ENCODE peak calls at places on chromosomes 11 and 22, in seven cellular contexts. One of them, this sample, is unnamed.

GRCh38 chr11:113242767-113243397 is 71.5 kb upstream of the TTC12 start:
- DNase-seq in amygdala: peak; percentile 78
- DNase-seq in RWPE1: no peak
- DNase-seq in iris pigment epithelial cell: peak; percentile 89
- DNase-seq in NCI-H2029 treated with DMSO at 0.1 percent for 48 hours: no peak
- DNase-seq in GM04503: peak; percentile 31
- DNase-seq in WTC11: no peak
- DNase-seq in this sample: peak; percentile 7

GRCh38 chr11:44380009-44380313 is 70.0 kb upstream of the ALX4 start:
- DNase-seq in amygdala: no peak
- DNase-seq in RWPE1: no peak
- DNase-seq in iris pigment epithelial cell: no peak
- DNase-seq in NCI-H2029 treated with DMSO at 0.1 percent for 48 hours: no peak
- DNase-seq in GM04503: no peak
- DNase-seq in WTC11: no peak
- DNase-seq in this sample: no peak

GRCh38 chr11:102361100-102362021 is 14.3 kb downstream of the BIRC2 start:
- DNase-seq in amygdala: no peak
- DNase-seq in RWPE1: no peak
- DNase-seq in iris pigment epithelial cell: peak; percentile 7
- DNase-seq in NCI-H2029 treated with DMSO at 0.1 percent for 48 hours: no peak
- DNase-seq in GM04503: peak; percentile 12
- DNase-seq in WTC11: no peak
- DNase-seq in this sample: no peak

GRCh38 chr11:11706022-11706421 is 84.2 kb upstream of the GALNT18 start:
- DNase-seq in amygdala: no peak
- DNase-seq in RWPE1: peak; percentile 53
- DNase-seq in iris pigment epithelial cell: no peak
- DNase-seq in NCI-H2029 treated with DMSO at 0.1 percent for 48 hours: no peak
- DNase-seq in GM04503: no peak
- DNase-seq in WTC11: no peak
- DNase-seq in this sample: no peak

GRCh38 chr11:62876712-62877111 is 4.0 kb upstream of the SLC3A2 start:
- DNase-seq in amygdala: no peak
- DNase-seq in RWPE1: no peak
- DNase-seq in iris pigment epithelial cell: no peak
- DNase-seq in NCI-H2029 treated with DMSO at 0.1 percent for 48 hours: no peak
- DNase-seq in GM04503: no peak
- DNase-seq in WTC11: no peak
- DNase-seq in this sample: no peak

GRCh38 chr11:45021692-45022130 is 71.0 kb upstream of the TP53I11 start:
- DNase-seq in amygdala: peak; percentile 16
- DNase-seq in RWPE1: no peak
- DNase-seq in iris pigment epithelial cell: peak; percentile 7
- DNase-seq in NCI-H2029 treated with DMSO at 0.1 percent for 48 hours: peak; percentile 19
- DNase-seq in GM04503: peak; percentile 59
- DNase-seq in WTC11: peak; percentile 40
- DNase-seq in this sample: no peak

GRCh38 chr11:75103380-75104026 is 6.8 kb upstream of the OR2AT4 start:
- DNase-seq in amygdala: no peak
- DNase-seq in RWPE1: peak; percentile 12
- DNase-seq in iris pigment epithelial cell: peak; percentile 53
- DNase-seq in NCI-H2029 treated with DMSO at 0.1 percent for 48 hours: no peak
- DNase-seq in GM04503: peak; percentile 47
- DNase-seq in WTC11: no peak
- DNase-seq in this sample: no peak

GRCh38 chr11:34977039-34977906 is 60.9 kb downstream of the PDHX start:
- DNase-seq in amygdala: no peak
- DNase-seq in RWPE1: peak; percentile 72
- DNase-seq in iris pigment epithelial cell: peak; percentile 86
- DNase-seq in NCI-H2029 treated with DMSO at 0.1 percent for 48 hours: no peak
- DNase-seq in GM04503: peak; percentile 37
- DNase-seq in WTC11: no peak
- DNase-seq in this sample: no peak

GRCh38 chr11:70448983-70449567 is 50.7 kb downstream of the CTTN start:
- DNase-seq in amygdala: no peak
- DNase-seq in RWPE1: no peak
- DNase-seq in iris pigment epithelial cell: no peak
- DNase-seq in NCI-H2029 treated with DMSO at 0.1 percent for 48 hours: no peak
- DNase-seq in GM04503: no peak
- DNase-seq in WTC11: peak; percentile 49
- DNase-seq in this sample: no peak

GRCh38 chr11:41309111-41309522 is 150.3 kb downstream of the LRRC4C start:
- DNase-seq in amygdala: no peak
- DNase-seq in RWPE1: no peak
- DNase-seq in iris pigment epithelial cell: no peak
- DNase-seq in NCI-H2029 treated with DMSO at 0.1 percent for 48 hours: no peak
- DNase-seq in GM04503: no peak
- DNase-seq in WTC11: no peak
- DNase-seq in this sample: no peak

GRCh38 chr11:61539009-61539408 is 30.5 kb downstream of the LRRC10B start:
- DNase-seq in amygdala: no peak
- DNase-seq in RWPE1: no peak
- DNase-seq in iris pigment epithelial cell: no peak
- DNase-seq in NCI-H2029 treated with DMSO at 0.1 percent for 48 hours: no peak
- DNase-seq in GM04503: no peak
- DNase-seq in WTC11: no peak
- DNase-seq in this sample: no peak

GRCh38 chr11:109641549-109641948 is 219.6 kb downstream of the C11orf87 start:
- DNase-seq in amygdala: no peak
- DNase-seq in RWPE1: peak; percentile 27
- DNase-seq in iris pigment epithelial cell: peak; percentile 57
- DNase-seq in NCI-H2029 treated with DMSO at 0.1 percent for 48 hours: no peak
- DNase-seq in GM04503: peak; percentile 18
- DNase-seq in WTC11: peak; percentile 53
- DNase-seq in this sample: no peak

GRCh38 chr22:24424901-24425775 is 2.3 kb upstream of the ADORA2A start:
- DNase-seq in amygdala: no peak
- DNase-seq in RWPE1: no peak
- DNase-seq in iris pigment epithelial cell: no peak
- DNase-seq in NCI-H2029 treated with DMSO at 0.1 percent for 48 hours: no peak
- DNase-seq in GM04503: no peak
- DNase-seq in WTC11: no peak
- DNase-seq in this sample: no peak

GRCh38 chr11:33040862-33041453 is 1.6 kb downstream of the TCP11L1 start:
- DNase-seq in amygdala: no peak
- DNase-seq in RWPE1: no peak
- DNase-seq in iris pigment epithelial cell: no peak
- DNase-seq in NCI-H2029 treated with DMSO at 0.1 percent for 48 hours: no peak
- DNase-seq in GM04503: no peak
- DNase-seq in WTC11: no peak
- DNase-seq in this sample: no peak

GRCh38 chr11:2582958-2583604 is 116.7 kb downstream of the KCNQ1OT1 start:
- DNase-seq in amygdala: no peak
- DNase-seq in RWPE1: no peak
- DNase-seq in iris pigment epithelial cell: no peak
- DNase-seq in NCI-H2029 treated with DMSO at 0.1 percent for 48 hours: no peak
- DNase-seq in GM04503: no peak
- DNase-seq in WTC11: peak; percentile 7
- DNase-seq in this sample: no peak

GRCh38 chr22:24155597-24156145 is 25.6 kb upstream of the SUSD2 start:
- DNase-seq in amygdala: peak; percentile 56
- DNase-seq in RWPE1: peak; percentile 36
- DNase-seq in iris pigment epithelial cell: peak; percentile 79
- DNase-seq in NCI-H2029 treated with DMSO at 0.1 percent for 48 hours: no peak
- DNase-seq in GM04503: no peak
- DNase-seq in WTC11: peak; percentile 60
- DNase-seq in this sample: peak; percentile 63

GRCh38 chr11:126901783-126902182 is 98.8 kb downstream of the KIRREL3 start:
- DNase-seq in amygdala: no peak
- DNase-seq in RWPE1: no peak
- DNase-seq in iris pigment epithelial cell: no peak
- DNase-seq in NCI-H2029 treated with DMSO at 0.1 percent for 48 hours: no peak
- DNase-seq in GM04503: no peak
- DNase-seq in WTC11: no peak
- DNase-seq in this sample: no peak

GRCh38 chr11:111370902-111371578 is 8.0 kb downstream of the POU2AF1 start:
- DNase-seq in amygdala: no peak
- DNase-seq in RWPE1: no peak
- DNase-seq in iris pigment epithelial cell: no peak
- DNase-seq in NCI-H2029 treated with DMSO at 0.1 percent for 48 hours: no peak
- DNase-seq in GM04503: no peak
- DNase-seq in WTC11: no peak
- DNase-seq in this sample: peak; percentile 40

GRCh38 chr22:25817092-25817943 is 75.3 kb downstream of the MYO18B start:
- DNase-seq in amygdala: no peak
- DNase-seq in RWPE1: no peak
- DNase-seq in iris pigment epithelial cell: no peak
- DNase-seq in NCI-H2029 treated with DMSO at 0.1 percent for 48 hours: no peak
- DNase-seq in GM04503: no peak
- DNase-seq in WTC11: no peak
- DNase-seq in this sample: no peak

GRCh38 chr11:105582497-105582896 is 27.4 kb upstream of the GRIA4 start:
- DNase-seq in amygdala: no peak
- DNase-seq in RWPE1: no peak
- DNase-seq in iris pigment epithelial cell: peak; percentile 9
- DNase-seq in NCI-H2029 treated with DMSO at 0.1 percent for 48 hours: no peak
- DNase-seq in GM04503: no peak
- DNase-seq in WTC11: no peak
- DNase-seq in this sample: no peak

This sample was measured in stimulated activated naive CD8-positive, alpha-beta T cell treated with anti-CD3 and anti-CD28 coated beads, Interleukin-15, Interleukin-2, amounts not matched to agents 100 U/mL and 50 U/mL, for 24 hours.